ENCODE peak calls at places on chromosomes 5 and 9, in ten cellular contexts. One of them, this sample, is unnamed.

GRCh38 chr9:84136119-84136868 is 155.7 kb downstream of the RMI1 start:
- DNase-seq in stimulated activated effector memory CD8-positive, alpha-beta T cell treated with anti-CD3 and anti-CD28 coated beads, Interleukin-12 subunit alpha, Interleukin-12 subunit beta, amount 100 ng/mL, for 72 hours: no peak
- DNase-seq in EH: peak; percentile 59
- DNase-seq in mucosa of descending colon: peak; percentile 63
- DNase-seq in T-helper 2 cell: no peak
- DNase-seq in smooth muscle cell of the brain vasculature: no peak
- DNase-seq in frontal cortex: no peak
- DNase-seq in activated CD8-positive, alpha-beta T cell treated with anti-CD3 and anti-CD28 coated beads for 36 hours: no peak
- DNase-seq in CD4-positive, CD25-positive, alpha-beta regulatory T cell: no peak
- DNase-seq in Caco-2: no peak
- DNase-seq in this sample: no peak

GRCh38 chr9:967851-968641 is 8.4 kb upstream of the DMRT3 start:
- DNase-seq in mucosa of descending colon: no peak
- DNase-seq in EH: peak; percentile 8
- DNase-seq in T-helper 2 cell: no peak
- DNase-seq in smooth muscle cell of the brain vasculature: no peak
- DNase-seq in Caco-2: no peak
- DNase-seq in stimulated activated effector memory CD8-positive, alpha-beta T cell treated with anti-CD3 and anti-CD28 coated beads, Interleukin-12 subunit alpha, Interleukin-12 subunit beta, amount 100 ng/mL, for 72 hours: no peak
- DNase-seq in frontal cortex: no peak
- DNase-seq in CD4-positive, CD25-positive, alpha-beta regulatory T cell: no peak
- DNase-seq in activated CD8-positive, alpha-beta T cell treated with anti-CD3 and anti-CD28 coated beads for 36 hours: no peak
- DNase-seq in this sample: no peak

GRCh38 chr9:114314256-114314867 is 8.5 kb upstream of the ORM1 start:
- DNase-seq in mucosa of descending colon: no peak
- DNase-seq in Caco-2: peak; percentile 9
- DNase-seq in smooth muscle cell of the brain vasculature: no peak
- DNase-seq in frontal cortex: no peak
- DNase-seq in activated CD8-positive, alpha-beta T cell treated with anti-CD3 and anti-CD28 coated beads for 36 hours: no peak
- DNase-seq in CD4-positive, CD25-positive, alpha-beta regulatory T cell: no peak
- DNase-seq in stimulated activated effector memory CD8-positive, alpha-beta T cell treated with anti-CD3 and anti-CD28 coated beads, Interleukin-12 subunit alpha, Interleukin-12 subunit beta, amount 100 ng/mL, for 72 hours: peak; percentile 38
- DNase-seq in EH: no peak
- DNase-seq in T-helper 2 cell: no peak
- DNase-seq in this sample: no peak

GRCh38 chr9:79977510-79978197 is 405.9 kb downstream of the TLE4 start:
- DNase-seq in mucosa of descending colon: no peak
- DNase-seq in EH: no peak
- DNase-seq in CD4-positive, CD25-positive, alpha-beta regulatory T cell: no peak
- DNase-seq in stimulated activated effector memory CD8-positive, alpha-beta T cell treated with anti-CD3 and anti-CD28 coated beads, Interleukin-12 subunit alpha, Interleukin-12 subunit beta, amount 100 ng/mL, for 72 hours: no peak
- DNase-seq in activated CD8-positive, alpha-beta T cell treated with anti-CD3 and anti-CD28 coated beads for 36 hours: no peak
- DNase-seq in frontal cortex: no peak
- DNase-seq in T-helper 2 cell: no peak
- DNase-seq in Caco-2: no peak
- DNase-seq in smooth muscle cell of the brain vasculature: no peak
- DNase-seq in this sample: no peak

GRCh38 chr5:124649548-124650501 is 96.6 kb downstream of the ZNF608 start:
- DNase-seq in CD4-positive, CD25-positive, alpha-beta regulatory T cell: peak; percentile 70
- DNase-seq in frontal cortex: peak; percentile 32
- DNase-seq in EH: peak; percentile 97
- DNase-seq in stimulated activated effector memory CD8-positive, alpha-beta T cell treated with anti-CD3 and anti-CD28 coated beads, Interleukin-12 subunit alpha, Interleukin-12 subunit beta, amount 100 ng/mL, for 72 hours: peak; percentile 66
- DNase-seq in T-helper 2 cell: peak; percentile 97
- DNase-seq in activated CD8-positive, alpha-beta T cell treated with anti-CD3 and anti-CD28 coated beads for 36 hours: peak; percentile 83
- DNase-seq in mucosa of descending colon: peak; percentile 76
- DNase-seq in smooth muscle cell of the brain vasculature: no peak
- DNase-seq in Caco-2: no peak
- DNase-seq in this sample: peak; percentile 93

GRCh38 chr5:14584848-14585247 is 3.3 kb downstream of the OTULINL start:
- DNase-seq in stimulated activated effector memory CD8-positive, alpha-beta T cell treated with anti-CD3 and anti-CD28 coated beads, Interleukin-12 subunit alpha, Interleukin-12 subunit beta, amount 100 ng/mL, for 72 hours: no peak
- DNase-seq in CD4-positive, CD25-positive, alpha-beta regulatory T cell: no peak
- DNase-seq in Caco-2: no peak
- DNase-seq in smooth muscle cell of the brain vasculature: no peak
- DNase-seq in T-helper 2 cell: no peak
- DNase-seq in frontal cortex: no peak
- DNase-seq in EH: no peak
- DNase-seq in activated CD8-positive, alpha-beta T cell treated with anti-CD3 and anti-CD28 coated beads for 36 hours: no peak
- DNase-seq in mucosa of descending colon: no peak
- DNase-seq in this sample: no peak

GRCh38 chr9:34777667-34778066 is 67.7 kb upstream of the CCL21 start:
- DNase-seq in CD4-positive, CD25-positive, alpha-beta regulatory T cell: no peak
- DNase-seq in activated CD8-positive, alpha-beta T cell treated with anti-CD3 and anti-CD28 coated beads for 36 hours: no peak
- DNase-seq in Caco-2: no peak
- DNase-seq in smooth muscle cell of the brain vasculature: no peak
- DNase-seq in stimulated activated effector memory CD8-positive, alpha-beta T cell treated with anti-CD3 and anti-CD28 coated beads, Interleukin-12 subunit alpha, Interleukin-12 subunit beta, amount 100 ng/mL, for 72 hours: no peak
- DNase-seq in frontal cortex: no peak
- DNase-seq in T-helper 2 cell: no peak
- DNase-seq in EH: no peak
- DNase-seq in mucosa of descending colon: peak; percentile 4
- DNase-seq in this sample: no peak

GRCh38 chr5:39947657-39948056 is 522.9 kb upstream of the DAB2 start:
- DNase-seq in activated CD8-positive, alpha-beta T cell treated with anti-CD3 and anti-CD28 coated beads for 36 hours: no peak
- DNase-seq in frontal cortex: no peak
- DNase-seq in stimulated activated effector memory CD8-positive, alpha-beta T cell treated with anti-CD3 and anti-CD28 coated beads, Interleukin-12 subunit alpha, Interleukin-12 subunit beta, amount 100 ng/mL, for 72 hours: no peak
- DNase-seq in mucosa of descending colon: no peak
- DNase-seq in EH: peak; percentile 29
- DNase-seq in CD4-positive, CD25-positive, alpha-beta regulatory T cell: no peak
- DNase-seq in T-helper 2 cell: peak; percentile 47
- DNase-seq in smooth muscle cell of the brain vasculature: no peak
- DNase-seq in Caco-2: no peak
- DNase-seq in this sample: no peak

GRCh38 chr9:3746296-3747275 is 220.8 kb upstream of the RFX3 start:
- DNase-seq in T-helper 2 cell: no peak
- DNase-seq in stimulated activated effector memory CD8-positive, alpha-beta T cell treated with anti-CD3 and anti-CD28 coated beads, Interleukin-12 subunit alpha, Interleukin-12 subunit beta, amount 100 ng/mL, for 72 hours: no peak
- DNase-seq in CD4-positive, CD25-positive, alpha-beta regulatory T cell: no peak
- DNase-seq in smooth muscle cell of the brain vasculature: no peak
- DNase-seq in mucosa of descending colon: no peak
- DNase-seq in Caco-2: no peak
- DNase-seq in frontal cortex: no peak
- DNase-seq in EH: peak; percentile 89
- DNase-seq in activated CD8-positive, alpha-beta T cell treated with anti-CD3 and anti-CD28 coated beads for 36 hours: peak; percentile 72
- DNase-seq in this sample: peak; percentile 93

GRCh38 chr9:91217388-91217787 is 144.3 kb downstream of the AUH start:
- DNase-seq in activated CD8-positive, alpha-beta T cell treated with anti-CD3 and anti-CD28 coated beads for 36 hours: no peak
- DNase-seq in T-helper 2 cell: no peak
- DNase-seq in smooth muscle cell of the brain vasculature: no peak
- DNase-seq in EH: no peak
- DNase-seq in frontal cortex: no peak
- DNase-seq in Caco-2: no peak
- DNase-seq in mucosa of descending colon: no peak
- DNase-seq in CD4-positive, CD25-positive, alpha-beta regulatory T cell: no peak
- DNase-seq in stimulated activated effector memory CD8-positive, alpha-beta T cell treated with anti-CD3 and anti-CD28 coated beads, Interleukin-12 subunit alpha, Interleukin-12 subunit beta, amount 100 ng/mL, for 72 hours: no peak
- DNase-seq in this sample: no peak

GRCh38 chr5:178291969-178292825 is 59.6 kb upstream of the PHYKPL start:
- DNase-seq in activated CD8-positive, alpha-beta T cell treated with anti-CD3 and anti-CD28 coated beads for 36 hours: no peak
- DNase-seq in smooth muscle cell of the brain vasculature: no peak
- DNase-seq in mucosa of descending colon: no peak
- DNase-seq in frontal cortex: no peak
- DNase-seq in Caco-2: peak; percentile 9
- DNase-seq in T-helper 2 cell: no peak
- DNase-seq in CD4-positive, CD25-positive, alpha-beta regulatory T cell: no peak
- DNase-seq in EH: no peak
- DNase-seq in stimulated activated effector memory CD8-positive, alpha-beta T cell treated with anti-CD3 and anti-CD28 coated beads, Interleukin-12 subunit alpha, Interleukin-12 subunit beta, amount 100 ng/mL, for 72 hours: no peak
- DNase-seq in this sample: peak; percentile 55

GRCh38 chr5:122715095-122715494 is 59.8 kb upstream of the SNX2 start:
- DNase-seq in CD4-positive, CD25-positive, alpha-beta regulatory T cell: no peak
- DNase-seq in stimulated activated effector memory CD8-positive, alpha-beta T cell treated with anti-CD3 and anti-CD28 coated beads, Interleukin-12 subunit alpha, Interleukin-12 subunit beta, amount 100 ng/mL, for 72 hours: no peak
- DNase-seq in activated CD8-positive, alpha-beta T cell treated with anti-CD3 and anti-CD28 coated beads for 36 hours: no peak
- DNase-seq in frontal cortex: no peak
- DNase-seq in EH: peak; percentile 24
- DNase-seq in T-helper 2 cell: no peak
- DNase-seq in Caco-2: no peak
- DNase-seq in smooth muscle cell of the brain vasculature: no peak
- DNase-seq in mucosa of descending colon: no peak
- DNase-seq in this sample: peak; percentile 41

GRCh38 chr9:131972889-131973288 is 106.8 kb downstream of the MED27 start:
- DNase-seq in smooth muscle cell of the brain vasculature: no peak
- DNase-seq in mucosa of descending colon: no peak
- DNase-seq in CD4-positive, CD25-positive, alpha-beta regulatory T cell: no peak
- DNase-seq in T-helper 2 cell: no peak
- DNase-seq in Caco-2: no peak
- DNase-seq in EH: no peak
- DNase-seq in frontal cortex: no peak
- DNase-seq in stimulated activated effector memory CD8-positive, alpha-beta T cell treated with anti-CD3 and anti-CD28 coated beads, Interleukin-12 subunit alpha, Interleukin-12 subunit beta, amount 100 ng/mL, for 72 hours: no peak
- DNase-seq in activated CD8-positive, alpha-beta T cell treated with anti-CD3 and anti-CD28 coated beads for 36 hours: no peak
- DNase-seq in this sample: no peak

GRCh38 chr5:138950411-138951011 is 75.4 kb upstream of the LRRTM2 start:
- DNase-seq in mucosa of descending colon: no peak
- DNase-seq in activated CD8-positive, alpha-beta T cell treated with anti-CD3 and anti-CD28 coated beads for 36 hours: no peak
- DNase-seq in stimulated activated effector memory CD8-positive, alpha-beta T cell treated with anti-CD3 and anti-CD28 coated beads, Interleukin-12 subunit alpha, Interleukin-12 subunit beta, amount 100 ng/mL, for 72 hours: no peak
- DNase-seq in CD4-positive, CD25-positive, alpha-beta regulatory T cell: no peak
- DNase-seq in EH: no peak
- DNase-seq in T-helper 2 cell: no peak
- DNase-seq in frontal cortex: peak; percentile 57
- DNase-seq in Caco-2: peak; percentile 21
- DNase-seq in smooth muscle cell of the brain vasculature: no peak
- DNase-seq in this sample: peak; percentile 65

GRCh38 chr5:107598958-107599357 is 71.8 kb downstream of the EFNA5 start:
- DNase-seq in activated CD8-positive, alpha-beta T cell treated with anti-CD3 and anti-CD28 coated beads for 36 hours: no peak
- DNase-seq in EH: no peak
- DNase-seq in Caco-2: no peak
- DNase-seq in smooth muscle cell of the brain vasculature: no peak
- DNase-seq in T-helper 2 cell: no peak
- DNase-seq in CD4-positive, CD25-positive, alpha-beta regulatory T cell: no peak
- DNase-seq in mucosa of descending colon: peak; percentile 14
- DNase-seq in stimulated activated effector memory CD8-positive, alpha-beta T cell treated with anti-CD3 and anti-CD28 coated beads, Interleukin-12 subunit alpha, Interleukin-12 subunit beta, amount 100 ng/mL, for 72 hours: no peak
- DNase-seq in frontal cortex: no peak
- DNase-seq in this sample: no peak

GRCh38 chr5:136001531-136001930 is 27.3 kb upstream of the TGFBI start:
- DNase-seq in activated CD8-positive, alpha-beta T cell treated with anti-CD3 and anti-CD28 coated beads for 36 hours: no peak
- DNase-seq in mucosa of descending colon: no peak
- DNase-seq in CD4-positive, CD25-positive, alpha-beta regulatory T cell: no peak
- DNase-seq in T-helper 2 cell: no peak
- DNase-seq in stimulated activated effector memory CD8-positive, alpha-beta T cell treated with anti-CD3 and anti-CD28 coated beads, Interleukin-12 subunit alpha, Interleukin-12 subunit beta, amount 100 ng/mL, for 72 hours: no peak
- DNase-seq in smooth muscle cell of the brain vasculature: no peak
- DNase-seq in EH: peak; percentile 84
- DNase-seq in frontal cortex: no peak
- DNase-seq in Caco-2: no peak
- DNase-seq in this sample: no peak

GRCh38 chr9:95857122-95857521 is 18.4 kb upstream of the ERCC6L2 start:
- DNase-seq in frontal cortex: no peak
- DNase-seq in activated CD8-positive, alpha-beta T cell treated with anti-CD3 and anti-CD28 coated beads for 36 hours: no peak
- DNase-seq in EH: peak; percentile 68
- DNase-seq in T-helper 2 cell: no peak
- DNase-seq in stimulated activated effector memory CD8-positive, alpha-beta T cell treated with anti-CD3 and anti-CD28 coated beads, Interleukin-12 subunit alpha, Interleukin-12 subunit beta, amount 100 ng/mL, for 72 hours: no peak
- DNase-seq in smooth muscle cell of the brain vasculature: peak; percentile 80
- DNase-seq in Caco-2: peak; percentile 43
- DNase-seq in mucosa of descending colon: no peak
- DNase-seq in CD4-positive, CD25-positive, alpha-beta regulatory T cell: no peak
- DNase-seq in this sample: no peak

GRCh38 chr5:125549322-125549871 is 803.0 kb upstream of the ZNF608 start:
- DNase-seq in frontal cortex: no peak
- DNase-seq in activated CD8-positive, alpha-beta T cell treated with anti-CD3 and anti-CD28 coated beads for 36 hours: no peak
- DNase-seq in mucosa of descending colon: peak; percentile 21
- DNase-seq in Caco-2: no peak
- DNase-seq in T-helper 2 cell: no peak
- DNase-seq in smooth muscle cell of the brain vasculature: no peak
- DNase-seq in stimulated activated effector memory CD8-positive, alpha-beta T cell treated with anti-CD3 and anti-CD28 coated beads, Interleukin-12 subunit alpha, Interleukin-12 subunit beta, amount 100 ng/mL, for 72 hours: no peak
- DNase-seq in CD4-positive, CD25-positive, alpha-beta regulatory T cell: no peak
- DNase-seq in EH: no peak
- DNase-seq in this sample: no peak

GRCh38 chr5:176542596-176543427 is 5.6 kb upstream of the RNF44 start:
- DNase-seq in frontal cortex: peak; percentile 58
- DNase-seq in CD4-positive, CD25-positive, alpha-beta regulatory T cell: peak; percentile 29
- DNase-seq in T-helper 2 cell: peak; percentile 64
- DNase-seq in Caco-2: no peak
- DNase-seq in mucosa of descending colon: no peak
- DNase-seq in EH: peak; percentile 20
- DNase-seq in activated CD8-positive, alpha-beta T cell treated with anti-CD3 and anti-CD28 coated beads for 36 hours: no peak
- DNase-seq in smooth muscle cell of the brain vasculature: no peak
- DNase-seq in stimulated activated effector memory CD8-positive, alpha-beta T cell treated with anti-CD3 and anti-CD28 coated beads, Interleukin-12 subunit alpha, Interleukin-12 subunit beta, amount 100 ng/mL, for 72 hours: peak; percentile 70
- DNase-seq in this sample: peak; percentile 85

GRCh38 chr5:157828949-157829639 is 29.9 kb downstream of the CLINT1 start:
- DNase-seq in Caco-2: no peak
- DNase-seq in CD4-positive, CD25-positive, alpha-beta regulatory T cell: no peak
- DNase-seq in frontal cortex: no peak
- DNase-seq in T-helper 2 cell: no peak
- DNase-seq in smooth muscle cell of the brain vasculature: no peak
- DNase-seq in EH: peak; percentile 12
- DNase-seq in mucosa of descending colon: no peak
- DNase-seq in activated CD8-positive, alpha-beta T cell treated with anti-CD3 and anti-CD28 coated beads for 36 hours: no peak
- DNase-seq in stimulated activated effector memory CD8-positive, alpha-beta T cell treated with anti-CD3 and anti-CD28 coated beads, Interleukin-12 subunit alpha, Interleukin-12 subunit beta, amount 100 ng/mL, for 72 hours: no peak
- DNase-seq in this sample: no peak

GRCh38 chr5:180313677-180314076 is 21.8 kb upstream of the MAPK9 start:
- DNase-seq in activated CD8-positive, alpha-beta T cell treated with anti-CD3 and anti-CD28 coated beads for 36 hours: peak; percentile 46
- DNase-seq in T-helper 2 cell: peak; percentile 80
- DNase-seq in EH: no peak
- DNase-seq in CD4-positive, CD25-positive, alpha-beta regulatory T cell: peak; percentile 58
- DNase-seq in frontal cortex: peak; percentile 79
- DNase-seq in stimulated activated effector memory CD8-positive, alpha-beta T cell treated with anti-CD3 and anti-CD28 coated beads, Interleukin-12 subunit alpha, Interleukin-12 subunit beta, amount 100 ng/mL, for 72 hours: no peak
- DNase-seq in Caco-2: peak; percentile 98
- DNase-seq in smooth muscle cell of the brain vasculature: no peak
- DNase-seq in mucosa of descending colon: peak; percentile 43
- DNase-seq in this sample: no peak

GRCh38 chr5:33439905-33440481 is 772 bp upstream of the TARS1 start:
- DNase-seq in activated CD8-positive, alpha-beta T cell treated with anti-CD3 and anti-CD28 coated beads for 36 hours: no peak
- DNase-seq in smooth muscle cell of the brain vasculature: no peak
- DNase-seq in T-helper 2 cell: peak; percentile 5
- DNase-seq in mucosa of descending colon: no peak
- DNase-seq in EH: no peak
- DNase-seq in CD4-positive, CD25-positive, alpha-beta regulatory T cell: no peak
- DNase-seq in Caco-2: no peak
- DNase-seq in frontal cortex: no peak
- DNase-seq in stimulated activated effector memory CD8-positive, alpha-beta T cell treated with anti-CD3 and anti-CD28 coated beads, Interleukin-12 subunit alpha, Interleukin-12 subunit beta, amount 100 ng/mL, for 72 hours: no peak
- DNase-seq in this sample: no peak

GRCh38 chr9:15268317-15268716 is 38.7 kb downstream of the TTC39B start:
- DNase-seq in activated CD8-positive, alpha-beta T cell treated with anti-CD3 and anti-CD28 coated beads for 36 hours: no peak
- DNase-seq in mucosa of descending colon: no peak
- DNase-seq in stimulated activated effector memory CD8-positive, alpha-beta T cell treated with anti-CD3 and anti-CD28 coated beads, Interleukin-12 subunit alpha, Interleukin-12 subunit beta, amount 100 ng/mL, for 72 hours: no peak
- DNase-seq in T-helper 2 cell: no peak
- DNase-seq in CD4-positive, CD25-positive, alpha-beta regulatory T cell: no peak
- DNase-seq in EH: no peak
- DNase-seq in frontal cortex: no peak
- DNase-seq in Caco-2: no peak
- DNase-seq in smooth muscle cell of the brain vasculature: no peak
- DNase-seq in this sample: no peak

GRCh38 chr9:34405719-34406118 is 29.0 kb upstream of the MYORG start:
- DNase-seq in mucosa of descending colon: no peak
- DNase-seq in Caco-2: no peak
- DNase-seq in EH: peak; percentile 61
- DNase-seq in stimulated activated effector memory CD8-positive, alpha-beta T cell treated with anti-CD3 and anti-CD28 coated beads, Interleukin-12 subunit alpha, Interleukin-12 subunit beta, amount 100 ng/mL, for 72 hours: no peak
- DNase-seq in CD4-positive, CD25-positive, alpha-beta regulatory T cell: no peak
- DNase-seq in frontal cortex: no peak
- DNase-seq in smooth muscle cell of the brain vasculature: no peak
- DNase-seq in activated CD8-positive, alpha-beta T cell treated with anti-CD3 and anti-CD28 coated beads for 36 hours: no peak
- DNase-seq in T-helper 2 cell: no peak
- DNase-seq in this sample: peak; percentile 98

GRCh38 chr9:133238851-133239532 is 29.9 kb upstream of the OBP2B start:
- DNase-seq in Caco-2: peak; percentile 56
- DNase-seq in EH: peak; percentile 72
- DNase-seq in mucosa of descending colon: peak; percentile 89
- DNase-seq in CD4-positive, CD25-positive, alpha-beta regulatory T cell: peak; percentile 48
- DNase-seq in smooth muscle cell of the brain vasculature: peak; percentile 15
- DNase-seq in T-helper 2 cell: peak; percentile 69
- DNase-seq in stimulated activated effector memory CD8-positive, alpha-beta T cell treated with anti-CD3 and anti-CD28 coated beads, Interleukin-12 subunit alpha, Interleukin-12 subunit beta, amount 100 ng/mL, for 72 hours: peak; percentile 81
- DNase-seq in frontal cortex: peak; percentile 63
- DNase-seq in activated CD8-positive, alpha-beta T cell treated with anti-CD3 and anti-CD28 coated beads for 36 hours: peak; percentile 85
- DNase-seq in this sample: peak; percentile 97

GRCh38 chr9:134069536-134070399 is 1.9 kb upstream of the BRD3 start:
- DNase-seq in stimulated activated effector memory CD8-positive, alpha-beta T cell treated with anti-CD3 and anti-CD28 coated beads, Interleukin-12 subunit alpha, Interleukin-12 subunit beta, amount 100 ng/mL, for 72 hours: no peak
- DNase-seq in T-helper 2 cell: no peak
- DNase-seq in frontal cortex: no peak
- DNase-seq in CD4-positive, CD25-positive, alpha-beta regulatory T cell: no peak
- DNase-seq in activated CD8-positive, alpha-beta T cell treated with anti-CD3 and anti-CD28 coated beads for 36 hours: no peak
- DNase-seq in EH: no peak
- DNase-seq in Caco-2: peak; percentile 22
- DNase-seq in mucosa of descending colon: no peak
- DNase-seq in smooth muscle cell of the brain vasculature: no peak
- DNase-seq in this sample: peak; percentile 62

GRCh38 chr9:134948149-134948548 is 30.4 kb upstream of the FCN1 start:
- DNase-seq in stimulated activated effector memory CD8-positive, alpha-beta T cell treated with anti-CD3 and anti-CD28 coated beads, Interleukin-12 subunit alpha, Interleukin-12 subunit beta, amount 100 ng/mL, for 72 hours: no peak
- DNase-seq in smooth muscle cell of the brain vasculature: no peak
- DNase-seq in activated CD8-positive, alpha-beta T cell treated with anti-CD3 and anti-CD28 coated beads for 36 hours: no peak
- DNase-seq in EH: no peak
- DNase-seq in CD4-positive, CD25-positive, alpha-beta regulatory T cell: no peak
- DNase-seq in mucosa of descending colon: no peak
- DNase-seq in frontal cortex: no peak
- DNase-seq in T-helper 2 cell: no peak
- DNase-seq in Caco-2: no peak
- DNase-seq in this sample: peak; percentile 55

GRCh38 chr5:34555699-34556513 is 100.2 kb upstream of the RAI14 start:
- DNase-seq in frontal cortex: no peak
- DNase-seq in Caco-2: no peak
- DNase-seq in T-helper 2 cell: no peak
- DNase-seq in mucosa of descending colon: peak; percentile 21
- DNase-seq in EH: no peak
- DNase-seq in smooth muscle cell of the brain vasculature: no peak
- DNase-seq in stimulated activated effector memory CD8-positive, alpha-beta T cell treated with anti-CD3 and anti-CD28 coated beads, Interleukin-12 subunit alpha, Interleukin-12 subunit beta, amount 100 ng/mL, for 72 hours: no peak
- DNase-seq in activated CD8-positive, alpha-beta T cell treated with anti-CD3 and anti-CD28 coated beads for 36 hours: no peak
- DNase-seq in CD4-positive, CD25-positive, alpha-beta regulatory T cell: no peak
- DNase-seq in this sample: no peak